ENCODE peak calls at places on chromosomes 6 and 20, in nine cellular contexts. Q is esophagus muscularis mucosa, F is transverse colon, V is H9, J is ovary, B is endothelial cell, S is GM12864, U is cardiac fibroblast, T is fibroblast of lung. G is an unnamed sample.

GRCh38 chr6:133467231-133467981 is 226.2 kb downstream of the EYA4 start:
- DNase-seq in U (peak), V (no peak), S (no peak), T (peak), F (no peak), Q (no peak), B (no peak), J (no peak), G (no peak)

GRCh38 chr20:55586626-55587025 is 418.7 kb downstream of the CBLN4 start:
- DNase-seq in B (no peak), Q (no peak), J (no peak), V (no peak), F (no peak), S (no peak), T (no peak), U (no peak), G (no peak)

GRCh38 chr6:143579703-143580102 is 68.2 kb upstream of the FUCA2 start:
- DNase-seq in Q (no peak), F (no peak), U (peak), T (peak), B (no peak), V (no peak), J (no peak), S (no peak), G (no peak)

GRCh38 chr6:23176471-23176870 is 607.1 kb downstream of the HDGFL1 start:
- DNase-seq in B (no peak), T (no peak), U (no peak), F (no peak), S (no peak), J (no peak), Q (no peak), V (no peak), G (no peak)

GRCh38 chr20:59752101-59752586 is 147.8 kb downstream of the PHACTR3 start:
- DNase-seq in T (no peak), J (no peak), Q (no peak), V (no peak), U (no peak), F (peak), S (peak), B (no peak), G (peak)

GRCh38 chr6:101883398-101883975 is 490.0 kb downstream of the GRIK2 start:
- DNase-seq in F (no peak), S (no peak), U (peak), T (no peak), Q (no peak), B (no peak), V (no peak), J (no peak), G (no peak)

GRCh38 chr20:62739067-62739466 is 30.4 kb downstream of the NTSR1 start:
- DNase-seq in Q (no peak), B (no peak), U (no peak), V (no peak), F (peak), J (no peak), S (no peak), T (no peak), G (no peak)

GRCh38 chr6:45586216-45587171 is 208.8 kb upstream of the SUPT3H start:
- DNase-seq in B (no peak), U (no peak), Q (peak), F (no peak), V (no peak), T (peak), S (no peak), J (no peak), G (no peak)

GRCh38 chr6:126891158-126891557 is 227.3 kb upstream of the RSPO3 start:
- DNase-seq in Q (no peak), J (no peak), S (no peak), F (no peak), U (no peak), T (no peak), V (no peak), B (no peak), G (no peak)

GRCh38 chr6:47007657-47008396 is 34.3 kb downstream of the ADGRF1 start:
- DNase-seq in J (no peak), T (no peak), S (no peak), Q (peak), U (no peak), F (no peak), V (no peak), B (no peak), G (no peak)

GRCh38 chr6:111588366-111588765 is 17.3 kb downstream of the TRAF3IP2 start:
- DNase-seq in S (no peak), U (no peak), B (no peak), T (peak), F (no peak), J (no peak), Q (no peak), V (no peak), G (no peak)

GRCh38 chr20:8315639-8316573 is 183.8 kb downstream of the PLCB1 start:
- DNase-seq in U (no peak), F (no peak), J (no peak), T (no peak), B (no peak), V (no peak), Q (no peak), S (no peak), G (no peak)

GRCh38 chr20:23445596-23446217 is 6.2 kb downstream of the CSTL1 start:
- DNase-seq in J (no peak), U (peak), S (no peak), Q (no peak), B (no peak), T (peak), F (no peak), V (no peak), G (no peak)

GRCh38 chr6:26388441-26388840 is 5.5 kb downstream of the BTN2A2 start:
- DNase-seq in B (no peak), J (no peak), V (no peak), T (no peak), F (no peak), Q (no peak), U (peak), S (no peak), G (no peak)

GRCh38 chr20:5402903-5403531 is 86.3 kb upstream of the PROKR2 start:
- DNase-seq in T (no peak), U (peak), B (peak), V (peak), S (peak), F (peak), Q (peak), J (no peak), G (peak)

DNA sequence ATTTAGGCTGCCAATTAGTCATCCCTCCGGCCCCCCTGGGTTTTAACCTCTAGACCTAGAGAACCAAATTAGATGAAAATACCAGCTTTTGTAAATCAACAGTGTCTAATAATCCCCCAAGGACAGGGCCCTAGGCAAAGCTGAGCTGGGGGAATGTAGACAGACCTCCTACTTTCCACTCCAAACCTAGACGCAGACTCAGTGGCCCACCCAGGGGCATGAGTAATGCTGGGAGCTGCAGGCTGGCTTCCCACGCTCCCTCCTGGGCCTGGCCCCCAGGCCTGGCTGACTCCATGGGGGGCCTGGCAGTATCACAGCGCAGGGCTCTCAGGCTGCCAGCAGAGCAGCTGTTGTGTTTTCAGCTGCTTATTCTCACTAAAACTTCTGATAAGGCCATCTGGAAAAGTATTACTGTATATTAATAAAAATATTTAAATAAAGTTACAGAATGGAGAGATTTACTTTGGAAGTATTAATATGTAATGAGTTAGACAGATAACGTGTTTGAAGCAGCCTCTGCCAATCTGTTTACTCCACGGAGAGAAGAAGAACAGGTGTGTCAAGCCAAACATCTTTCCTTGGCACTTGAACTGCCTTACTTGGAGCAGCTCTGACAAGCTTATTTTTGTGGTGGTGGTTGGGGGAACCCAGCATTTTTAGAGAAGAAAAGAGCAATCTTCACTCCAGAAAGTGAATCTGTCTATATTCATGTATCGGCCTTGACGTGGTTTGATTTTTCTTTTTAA is 144.0 kb upstream of the AGPAT4 start:
- DNase-seq in J (peak), U (peak), F (no peak), S (no peak), B (no peak), Q (no peak), T (peak), V (no peak), G (no peak)
- TF ChIP-seq CTCF in J (no peak), U (no peak), F (no peak), S (no peak), B (no peak), Q (no peak), T (no peak), V (no peak), G (no peak)

DNA sequence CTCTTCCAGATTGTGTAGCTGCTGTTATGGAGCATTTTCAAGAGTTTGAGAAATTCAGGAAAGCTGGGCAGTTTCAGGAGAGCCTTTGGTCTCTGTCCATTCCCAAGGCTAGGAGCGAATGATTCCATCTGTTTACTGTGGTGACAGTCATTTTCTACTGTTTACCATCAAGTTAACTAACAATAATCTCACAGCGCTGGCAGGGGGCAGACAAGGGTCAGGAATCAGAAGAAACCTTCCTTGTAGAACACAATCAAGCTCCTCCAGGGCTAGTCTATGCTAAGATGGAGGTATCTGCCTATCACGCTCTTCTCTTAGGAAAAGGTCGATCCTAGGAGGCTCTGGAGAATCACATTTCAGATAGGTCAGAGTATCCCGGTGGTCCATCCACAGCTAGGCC is 293.9 kb downstream of the KIF16B start:
- DNase-seq in S (no peak), B (peak), F (no peak), T (no peak), J (no peak), U (no peak), Q (peak), V (no peak), G (no peak)
- TF ChIP-seq CTCF in S (no peak), B (no peak), F (no peak), T (no peak), J (no peak), U (no peak), Q (no peak), V (peak), G (no peak)

DNA sequence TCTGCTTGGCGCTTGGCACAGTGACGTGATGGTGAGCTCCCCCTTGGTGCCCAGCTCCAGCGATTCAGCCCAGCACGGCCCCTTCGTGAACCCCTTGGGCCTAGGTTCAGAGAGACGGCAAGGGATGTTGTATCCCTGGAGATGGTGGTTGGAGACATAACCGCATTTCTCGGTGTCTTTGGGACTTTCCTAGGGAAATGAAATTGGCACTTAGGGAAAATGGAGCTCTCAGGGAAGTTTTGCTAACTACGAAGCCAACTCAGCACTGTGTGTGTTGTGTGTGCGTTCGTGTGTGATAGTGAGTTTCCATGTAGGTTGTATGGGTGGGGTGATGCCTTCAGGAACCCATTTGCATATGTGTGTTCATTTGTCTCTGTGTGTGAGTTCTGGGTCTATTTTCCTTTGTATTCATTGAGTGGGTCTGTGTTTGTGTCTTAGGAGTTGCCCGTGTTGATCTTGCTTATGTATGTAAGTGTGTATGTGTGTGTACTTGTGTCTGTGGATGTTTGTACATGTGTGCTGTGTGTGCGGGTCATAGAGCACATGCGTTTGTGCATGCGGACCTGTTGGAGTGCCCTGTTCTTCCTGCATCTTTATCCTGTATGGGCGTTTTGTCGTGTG is 46.4 kb downstream of the HNF4A start:
- DNase-seq in V (no peak), U (no peak), J (no peak), S (no peak), Q (no peak), F (no peak), B (no peak), T (no peak), G (no peak)
- TF ChIP-seq CTCF in V (no peak), U (no peak), J (no peak), S (no peak), Q (no peak), F (no peak), B (no peak), T (no peak), G (no peak)

DNA sequence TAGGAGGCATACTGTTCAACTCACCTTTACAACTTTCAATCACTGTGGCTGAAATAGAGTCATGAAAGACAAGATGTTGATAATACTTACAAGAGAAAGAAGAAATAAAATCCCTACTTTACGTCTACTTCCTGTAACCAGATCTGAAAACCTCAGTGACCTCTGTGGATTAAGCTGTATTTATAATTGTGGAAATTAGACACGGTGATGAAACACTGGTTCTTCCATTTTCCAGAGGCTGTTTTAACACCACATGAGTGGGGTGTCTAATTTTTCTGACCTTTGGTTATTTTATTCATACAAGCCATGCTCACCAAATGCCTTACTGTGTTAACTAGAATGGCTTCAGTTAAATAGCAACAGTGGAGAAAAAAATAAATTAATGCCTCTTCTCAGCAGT is 58.5 kb upstream of the HIVEP1 start:
- DNase-seq in J (no peak), B (no peak), S (no peak), F (no peak), U (no peak), V (no peak), T (no peak), Q (no peak), G (no peak)
- TF ChIP-seq CTCF in J (no peak), B (no peak), S (no peak), F (no peak), U (no peak), V (no peak), T (no peak), Q (no peak), G (no peak)